ENCODE peak calls at places on chromosomes 7 and 10, in eight cellular contexts. One of them, this sample, is unnamed.

GRCh38 chr10:805635-806305 is 116.3 kb upstream of the DIP2C start:
- DNase-seq in PC-3: no peak
- DNase-seq in cardiac muscle cell: no peak
- DNase-seq in sigmoid colon: no peak
- DNase-seq in GM23248: no peak
- DNase-seq in AG04450: no peak
- DNase-seq in AG09309: no peak
- DNase-seq in skeletal muscle cell: no peak
- DNase-seq in this sample: no peak

GRCh38 chr7:4945949-4946348 is 13.0 kb downstream of the MMD2 start:
- DNase-seq in PC-3: no peak
- DNase-seq in cardiac muscle cell: no peak
- DNase-seq in sigmoid colon: no peak
- DNase-seq in GM23248: no peak
- DNase-seq in AG04450: no peak
- DNase-seq in AG09309: no peak
- DNase-seq in skeletal muscle cell: no peak
- DNase-seq in this sample: no peak

GRCh38 chr7:83301416-83301815 is 138.7 kb upstream of the PCLO start:
- DNase-seq in PC-3: peak; percentile 27
- DNase-seq in cardiac muscle cell: no peak
- DNase-seq in sigmoid colon: no peak
- DNase-seq in GM23248: peak; percentile 45
- DNase-seq in AG04450: no peak
- DNase-seq in AG09309: no peak
- DNase-seq in skeletal muscle cell: peak; percentile 17
- DNase-seq in this sample: no peak

GRCh38 chr7:79528421-79528820 is 75.0 kb upstream of the MAGI2 start:
- DNase-seq in PC-3: peak; percentile 53
- DNase-seq in cardiac muscle cell: no peak
- DNase-seq in sigmoid colon: no peak
- DNase-seq in GM23248: no peak
- DNase-seq in AG04450: no peak
- DNase-seq in AG09309: no peak
- DNase-seq in skeletal muscle cell: no peak
- DNase-seq in this sample: no peak

GRCh38 chr7:20598479-20599419 is 16.7 kb upstream of the ABCB5 start:
- DNase-seq in PC-3: peak; percentile 84
- DNase-seq in cardiac muscle cell: peak; percentile 64
- DNase-seq in sigmoid colon: no peak
- DNase-seq in GM23248: peak; percentile 67
- DNase-seq in AG04450: peak; percentile 11
- DNase-seq in AG09309: peak; percentile 42
- DNase-seq in skeletal muscle cell: no peak
- DNase-seq in this sample: peak; percentile 71

GRCh38 chr7:151876112-151876898 is 610 bp downstream of the PRKAG2 start:
- DNase-seq in PC-3: peak; percentile 24
- DNase-seq in cardiac muscle cell: peak; percentile 80
- DNase-seq in sigmoid colon: peak; percentile 93
- DNase-seq in GM23248: peak; percentile 40
- DNase-seq in AG04450: no peak
- DNase-seq in AG09309: no peak
- DNase-seq in skeletal muscle cell: no peak
- DNase-seq in this sample: no peak

GRCh38 chr10:113131611-113132330 is 181.7 kb downstream of the TCF7L2 start:
- DNase-seq in PC-3: no peak
- DNase-seq in cardiac muscle cell: no peak
- DNase-seq in sigmoid colon: no peak
- DNase-seq in GM23248: peak; percentile 93
- DNase-seq in AG04450: peak; percentile 42
- DNase-seq in AG09309: peak; percentile 83
- DNase-seq in skeletal muscle cell: peak; percentile 81
- DNase-seq in this sample: no peak

GRCh38 chr7:131829911-131830310 is 273.5 kb upstream of the PODXL start:
- DNase-seq in PC-3: no peak
- DNase-seq in cardiac muscle cell: peak; percentile 79
- DNase-seq in sigmoid colon: no peak
- DNase-seq in GM23248: peak; percentile 16
- DNase-seq in AG04450: no peak
- DNase-seq in AG09309: no peak
- DNase-seq in skeletal muscle cell: no peak
- DNase-seq in this sample: no peak

GRCh38 chr7:28815928-28816373 is 142.2 kb downstream of the TRIL start:
- DNase-seq in PC-3: no peak
- DNase-seq in cardiac muscle cell: no peak
- DNase-seq in sigmoid colon: no peak
- DNase-seq in GM23248: no peak
- DNase-seq in AG04450: no peak
- DNase-seq in AG09309: no peak
- DNase-seq in skeletal muscle cell: no peak
- DNase-seq in this sample: no peak

GRCh38 chr10:117544729-117545140 is 2.2 kb downstream of the EMX2 start:
- DNase-seq in PC-3: no peak
- DNase-seq in cardiac muscle cell: no peak
- DNase-seq in sigmoid colon: no peak
- DNase-seq in GM23248: peak; percentile 57
- DNase-seq in AG04450: no peak
- DNase-seq in AG09309: no peak
- DNase-seq in skeletal muscle cell: no peak
- DNase-seq in this sample: no peak

GRCh38 chr7:99949645-99950228 is 20.3 kb upstream of the GJC3 start:
- DNase-seq in PC-3: peak; percentile 14
- DNase-seq in cardiac muscle cell: no peak
- DNase-seq in sigmoid colon: no peak
- DNase-seq in GM23248: peak; percentile 44
- DNase-seq in AG04450: no peak
- DNase-seq in AG09309: no peak
- DNase-seq in skeletal muscle cell: no peak
- DNase-seq in this sample: peak; percentile 94

GRCh38 chr7:99947608-99948007 is 18.2 kb upstream of the GJC3 start:
- DNase-seq in PC-3: no peak
- DNase-seq in cardiac muscle cell: no peak
- DNase-seq in sigmoid colon: no peak
- DNase-seq in GM23248: no peak
- DNase-seq in AG04450: no peak
- DNase-seq in AG09309: no peak
- DNase-seq in skeletal muscle cell: no peak
- DNase-seq in this sample: no peak

GRCh38 chr7:99943641-99944507 is 14.5 kb upstream of the GJC3 start:
- DNase-seq in PC-3: no peak
- DNase-seq in cardiac muscle cell: no peak
- DNase-seq in sigmoid colon: no peak
- DNase-seq in GM23248: no peak
- DNase-seq in AG04450: no peak
- DNase-seq in AG09309: no peak
- DNase-seq in skeletal muscle cell: no peak
- DNase-seq in this sample: no peak

DNA sequence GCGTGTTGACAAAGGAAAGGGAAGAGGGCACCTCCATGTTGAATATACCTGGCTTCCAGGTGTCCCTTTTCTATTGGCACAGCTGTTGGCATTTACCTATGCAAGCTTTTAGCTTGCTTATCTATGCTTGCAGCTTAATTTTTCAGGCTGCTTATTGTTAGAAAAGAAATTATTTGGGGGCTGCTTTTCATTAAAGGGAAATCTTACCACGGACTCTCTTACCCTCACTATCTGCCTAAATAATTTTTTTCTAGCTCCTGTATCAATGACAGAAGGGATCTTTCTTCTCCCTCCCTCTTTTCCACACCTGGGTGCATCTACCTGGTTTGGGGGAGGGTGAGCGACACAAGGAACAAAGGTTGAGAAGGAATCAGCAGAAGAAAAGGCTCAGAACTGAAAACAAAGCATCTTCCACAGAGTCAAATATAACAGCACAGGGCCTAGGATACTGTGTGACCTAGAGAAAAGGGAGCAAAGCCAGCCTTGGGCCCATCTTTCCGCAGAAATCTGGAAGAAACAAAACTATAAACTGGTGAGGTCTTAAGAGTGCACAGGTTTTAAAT is 15.2 kb upstream of the GJC3 start:
- DNase-seq in PC-3: no peak
- DNase-seq in cardiac muscle cell: no peak
- DNase-seq in sigmoid colon: no peak
- DNase-seq in GM23248: no peak
- DNase-seq in AG04450: no peak
- DNase-seq in AG09309: no peak
- DNase-seq in skeletal muscle cell: no peak
- DNase-seq in this sample: no peak
- H3K4me3 ChIP-seq in PC-3: no peak overlapping the region
- H3K4me3 ChIP-seq in cardiac muscle cell: no peak overlapping the region
- H3K4me3 ChIP-seq in sigmoid colon: no peak overlapping the region
- H3K4me3 ChIP-seq in GM23248: no peak overlapping the region
- H3K4me3 ChIP-seq in AG04450: no peak overlapping the region
- H3K4me3 ChIP-seq in AG09309: no peak overlapping the region
- H3K4me3 ChIP-seq in skeletal muscle cell: no peak overlapping the region
- H3K4me3 ChIP-seq in this sample: no peak overlapping the region

GRCh38 chr10:50992356-50992866 is 81.9 kb upstream of the PRKG1 start:
- DNase-seq in PC-3: peak; percentile 14
- DNase-seq in cardiac muscle cell: no peak
- DNase-seq in sigmoid colon: peak; percentile 66
- DNase-seq in GM23248: peak; percentile 30
- DNase-seq in AG04450: no peak
- DNase-seq in AG09309: no peak
- DNase-seq in skeletal muscle cell: no peak
- DNase-seq in this sample: no peak

GRCh38 chr10:50990568-50991495 is 83.5 kb upstream of the PRKG1 start:
- DNase-seq in PC-3: peak; percentile 87
- DNase-seq in cardiac muscle cell: peak; percentile 74
- DNase-seq in sigmoid colon: peak; percentile 79
- DNase-seq in GM23248: peak; percentile 91
- DNase-seq in AG04450: peak; percentile 70
- DNase-seq in AG09309: peak; percentile 85
- DNase-seq in skeletal muscle cell: peak; percentile 87
- DNase-seq in this sample: no peak

GRCh38 chr10:50992972-50993766 is 81.1 kb upstream of the PRKG1 start:
- DNase-seq in PC-3: peak; percentile 17
- DNase-seq in cardiac muscle cell: peak; percentile 65
- DNase-seq in sigmoid colon: no peak
- DNase-seq in GM23248: peak; percentile 95
- DNase-seq in AG04450: peak; percentile 80
- DNase-seq in AG09309: peak; percentile 70
- DNase-seq in skeletal muscle cell: peak; percentile 65
- DNase-seq in this sample: no peak

GRCh38 chr10:50991496-50992355 is 82.6 kb upstream of the PRKG1 start:
- DNase-seq in PC-3: no peak
- DNase-seq in cardiac muscle cell: peak; percentile 58
- DNase-seq in sigmoid colon: peak; percentile 80
- DNase-seq in GM23248: peak; percentile 79
- DNase-seq in AG04450: no peak
- DNase-seq in AG09309: no peak
- DNase-seq in skeletal muscle cell: no peak
- DNase-seq in this sample: no peak

GRCh38 chr10:50993817-50994251 is 80.5 kb upstream of the PRKG1 start:
- DNase-seq in PC-3: peak; percentile 85
- DNase-seq in cardiac muscle cell: no peak
- DNase-seq in sigmoid colon: peak; percentile 65
- DNase-seq in GM23248: peak; percentile 84
- DNase-seq in AG04450: peak; percentile 67
- DNase-seq in AG09309: peak; percentile 67
- DNase-seq in skeletal muscle cell: no peak
- DNase-seq in this sample: no peak
- H3K4me3 ChIP-seq in PC-3: no peak overlapping the region
- H3K4me3 ChIP-seq in cardiac muscle cell: no peak overlapping the region
- H3K4me3 ChIP-seq in sigmoid colon: no peak overlapping the region
- H3K4me3 ChIP-seq in GM23248: peak overlapping the region; percentile 95
- H3K4me3 ChIP-seq in AG04450: peak overlapping the region; percentile 80
- H3K4me3 ChIP-seq in AG09309: peak overlapping the region; percentile 90
- H3K4me3 ChIP-seq in skeletal muscle cell: peak overlapping the region; percentile 72
- H3K4me3 ChIP-seq in this sample: no peak overlapping the region

GRCh38 chr10:73506491-73506890 is 10.7 kb upstream of the PPP3CB start:
- DNase-seq in PC-3: no peak
- DNase-seq in cardiac muscle cell: no peak
- DNase-seq in sigmoid colon: no peak
- DNase-seq in GM23248: peak; percentile 65
- DNase-seq in AG04450: no peak
- DNase-seq in AG09309: no peak
- DNase-seq in skeletal muscle cell: no peak
- DNase-seq in this sample: no peak

GRCh38 chr10:73506074-73506473 is 10.2 kb upstream of the PPP3CB start:
- DNase-seq in PC-3: no peak
- DNase-seq in cardiac muscle cell: no peak
- DNase-seq in sigmoid colon: no peak
- DNase-seq in GM23248: no peak
- DNase-seq in AG04450: no peak
- DNase-seq in AG09309: no peak
- DNase-seq in skeletal muscle cell: no peak
- DNase-seq in this sample: no peak

GRCh38 chr10:73501651-73502050 is 5.8 kb upstream of the PPP3CB start:
- DNase-seq in PC-3: no peak
- DNase-seq in cardiac muscle cell: no peak
- DNase-seq in sigmoid colon: no peak
- DNase-seq in GM23248: no peak
- DNase-seq in AG04450: no peak
- DNase-seq in AG09309: no peak
- DNase-seq in skeletal muscle cell: no peak
- DNase-seq in this sample: no peak

GRCh38 chr10:73497623-73498022 is 1.8 kb upstream of the PPP3CB start:
- DNase-seq in PC-3: no peak
- DNase-seq in cardiac muscle cell: no peak
- DNase-seq in sigmoid colon: no peak
- DNase-seq in GM23248: no peak
- DNase-seq in AG04450: no peak
- DNase-seq in AG09309: no peak
- DNase-seq in skeletal muscle cell: no peak
- DNase-seq in this sample: no peak

GRCh38 chr10:73503037-73503436 is 7.2 kb upstream of the PPP3CB start:
- DNase-seq in PC-3: no peak
- DNase-seq in cardiac muscle cell: no peak
- DNase-seq in sigmoid colon: no peak
- DNase-seq in GM23248: no peak
- DNase-seq in AG04450: no peak
- DNase-seq in AG09309: no peak
- DNase-seq in skeletal muscle cell: no peak
- DNase-seq in this sample: no peak
- H3K4me3 ChIP-seq in PC-3: no peak overlapping the region
- H3K4me3 ChIP-seq in cardiac muscle cell: no peak overlapping the region
- H3K4me3 ChIP-seq in sigmoid colon: no peak overlapping the region
- H3K4me3 ChIP-seq in GM23248: no peak overlapping the region
- H3K4me3 ChIP-seq in AG04450: no peak overlapping the region
- H3K4me3 ChIP-seq in AG09309: no peak overlapping the region
- H3K4me3 ChIP-seq in skeletal muscle cell: no peak overlapping the region
- H3K4me3 ChIP-seq in this sample: no peak overlapping the region

DNA sequence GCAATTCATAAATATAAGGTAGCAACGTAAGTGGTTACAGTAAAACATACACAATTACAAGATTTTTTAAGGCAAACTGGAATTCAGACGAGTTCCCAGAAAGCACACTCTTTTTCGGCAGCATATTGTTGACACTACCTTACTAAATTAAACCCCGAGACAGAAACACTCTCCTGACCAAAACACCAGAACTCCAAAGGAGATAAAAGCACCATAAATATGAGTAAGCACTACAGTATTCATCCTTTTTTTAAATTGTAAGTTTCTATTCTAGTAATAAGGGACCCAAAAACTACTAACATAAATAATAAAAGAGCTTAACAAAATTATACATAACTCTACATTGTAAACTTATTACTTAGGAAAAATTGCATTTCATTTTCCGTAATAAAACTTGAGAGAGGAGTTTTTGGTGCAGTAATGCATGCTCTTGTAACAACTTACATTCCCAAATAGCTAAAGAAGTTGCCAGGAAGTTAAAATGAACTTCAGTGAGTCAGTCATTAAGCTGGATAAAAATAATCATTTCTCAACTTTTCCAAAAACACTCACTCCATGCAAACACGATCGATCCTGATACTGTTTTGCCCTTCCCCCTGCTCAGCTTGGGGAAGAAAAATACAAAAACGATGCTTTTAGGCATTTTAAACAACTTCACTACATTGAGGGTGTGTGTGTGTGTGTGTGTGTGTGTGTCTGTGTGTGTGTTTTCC is 2.0 kb downstream of the PIP4K2A start:
- DNase-seq in PC-3: peak; percentile 14
- DNase-seq in cardiac muscle cell: no peak
- DNase-seq in sigmoid colon: no peak
- DNase-seq in GM23248: peak; percentile 74
- DNase-seq in AG04450: no peak
- DNase-seq in AG09309: peak; percentile 18
- DNase-seq in skeletal muscle cell: no peak
- DNase-seq in this sample: no peak
- H3K4me3 ChIP-seq in PC-3: peak overlapping the region; percentile 92
- H3K4me3 ChIP-seq in cardiac muscle cell: peak overlapping the region; percentile 93
- H3K4me3 ChIP-seq in sigmoid colon: peak overlapping the region; percentile 82
- H3K4me3 ChIP-seq in GM23248: peak overlapping the region; percentile 82
- H3K4me3 ChIP-seq in AG04450: peak overlapping the region; percentile 96
- H3K4me3 ChIP-seq in AG09309: peak overlapping the region; percentile 82
- H3K4me3 ChIP-seq in skeletal muscle cell: peak overlapping the region; percentile 88
- H3K4me3 ChIP-seq in this sample: no peak overlapping the region

This sample was measured in LNCaP clone FGC.